ENCODE peak calls at places on chromosomes 12 and 14, in eight cellular contexts. Q is activated CD4-positive, alpha-beta T cell treated with anti-CD3 and anti-CD28 coated beads for 24 hours; O is AG09309; M is CD4-positive, CD25-positive, alpha-beta regulatory T cell; H is fibroblast of pulmonary artery; P is HEK293T; R is BJ; D is uterus. N is an unnamed sample.

GRCh38 chr12:19978193-19978592 is 390.1 kb upstream of the PDE3A start:
- DNase-seq in Q (no peak), O (peak), M (no peak), H (peak), P (no peak), R (peak), D (no peak), N (peak)

GRCh38 chr14:22555573-22556011 is 33.4 kb downstream of the DAD1 start:
- DNase-seq in Q (peak), O (no peak), M (no peak), H (no peak), P (no peak), R (no peak), D (no peak), N (no peak)

GRCh38 chr14:92626041-92626440 is 112.5 kb downstream of the RIN3 start:
- DNase-seq in Q (no peak), O (no peak), M (no peak), H (peak), P (no peak), R (no peak), D (no peak), N (peak)

GRCh38 chr12:49954863-49955830 is 4.6 kb downstream of the AQP2 start:
- DNase-seq in Q (no peak), O (no peak), M (no peak), H (no peak), P (no peak), R (no peak), D (no peak), N (no peak)

GRCh38 chr14:35750202-35750904 is 58.7 kb downstream of the RALGAPA1 start:
- DNase-seq in Q (no peak), O (no peak), M (no peak), H (no peak), P (no peak), R (no peak), D (no peak), N (no peak)

GRCh38 chr14:51792819-51793218 is 67.6 kb upstream of the GNG2 start:
- DNase-seq in Q (no peak), O (no peak), M (no peak), H (peak), P (no peak), R (no peak), D (no peak), N (peak)

GRCh38 chr12:121600702-121601336 is 20.0 kb upstream of the KDM2B start:
- DNase-seq in Q (no peak), O (no peak), M (no peak), H (no peak), P (peak), R (no peak), D (no peak), N (no peak)

GRCh38 chr14:22598099-22598895 is at the start of gene ABHD4:
- DNase-seq in Q (no peak), O (no peak), M (peak), H (peak), P (peak), R (no peak), D (peak), N (peak)

GRCh38 chr12:70784042-70784668 is 136.4 kb downstream of the PTPRR start:
- DNase-seq in Q (no peak), O (no peak), M (no peak), H (no peak), P (no peak), R (no peak), D (no peak), N (no peak)

GRCh38 chr14:72613196-72613974 is 280.5 kb downstream of the DPF3 start:
- DNase-seq in Q (no peak), O (no peak), M (no peak), H (peak), P (no peak), R (no peak), D (peak), N (no peak)

GRCh38 chr14:42855159-42855558 is 1248.5 kb downstream of the LRFN5 start:
- DNase-seq in Q (no peak), O (no peak), M (no peak), H (peak), P (no peak), R (no peak), D (no peak), N (no peak)

GRCh38 chr14:72451081-72451972 is 442.6 kb downstream of the DPF3 start:
- DNase-seq in Q (peak), O (no peak), M (peak), H (no peak), P (no peak), R (no peak), D (no peak), N (peak)

GRCh38 chr12:129696405-129696804 is 207.4 kb downstream of the TMEM132D start:
- DNase-seq in Q (no peak), O (no peak), M (no peak), H (no peak), P (no peak), R (no peak), D (no peak), N (no peak)

GRCh38 chr14:95361373-95362179 is 41.9 kb upstream of the CLMN start:
- DNase-seq in Q (peak), O (no peak), M (no peak), H (peak), P (peak), R (no peak), D (no peak), N (no peak)

GRCh38 chr14:91205449-91205848 is 39.1 kb downstream of the GPR68 start:
- DNase-seq in Q (no peak), O (no peak), M (no peak), H (peak), P (no peak), R (no peak), D (no peak), N (no peak)

GRCh38 chr14:31326111-31326510 is 94.2 kb downstream of the HEATR5A start:
- DNase-seq in Q (no peak), O (no peak), M (peak), H (peak), P (no peak), R (no peak), D (no peak), N (peak)

GRCh38 chr12:117853600-117853999 is 115.2 kb downstream of the KSR2 start:
- DNase-seq in Q (no peak), O (no peak), M (no peak), H (no peak), P (no peak), R (no peak), D (no peak), N (no peak)

GRCh38 chr14:92670967-92671366 is 77.5 kb downstream of the LGMN start:
- DNase-seq in Q (no peak), O (no peak), M (no peak), H (no peak), P (no peak), R (no peak), D (no peak), N (peak)

GRCh38 chr14:92726135-92726932 is 22.1 kb downstream of the LGMN start:
- DNase-seq in Q (no peak), O (peak), M (peak), H (peak), P (no peak), R (no peak), D (peak), N (peak)

GRCh38 chr14:104072586-104072985 is 12.9 kb upstream of the ASPG start:
- DNase-seq in Q (no peak), O (no peak), M (no peak), H (no peak), P (no peak), R (no peak), D (no peak), N (no peak)

GRCh38 chr14:105026789-105027563 is 6.1 kb upstream of the CDCA4 start:
- DNase-seq in Q (no peak), O (no peak), M (no peak), H (peak), P (no peak), R (no peak), D (no peak), N (peak)

GRCh38 chr12:115611477-115611876 is 666.0 kb downstream of the MED13L start:
- DNase-seq in Q (no peak), O (no peak), M (no peak), H (no peak), P (no peak), R (no peak), D (no peak), N (no peak)

GRCh38 chr12:52749827-52750226 is 27.3 kb downstream of the KRT76 start:
- DNase-seq in Q (no peak), O (no peak), M (no peak), H (no peak), P (no peak), R (no peak), D (no peak), N (no peak)

GRCh38 chr14:22850944-22851790 is 14.8 kb downstream of the MMP14 start:
- DNase-seq in Q (no peak), O (peak), M (no peak), H (peak), P (no peak), R (peak), D (peak), N (peak)

GRCh38 chr12:46717159-46717558 is 108.6 kb downstream of the SLC38A4 start:
- DNase-seq in Q (no peak), O (no peak), M (no peak), H (no peak), P (no peak), R (no peak), D (no peak), N (no peak)

GRCh38 chr14:60859525-60859924 is 121.4 kb downstream of the TRMT5 start:
- DNase-seq in Q (no peak), O (no peak), M (no peak), H (no peak), P (no peak), R (no peak), D (no peak), N (peak)

GRCh38 chr12:7450667-7451066 is 6.7 kb upstream of the CD163L1 start:
- DNase-seq in Q (no peak), O (no peak), M (no peak), H (no peak), P (no peak), R (no peak), D (no peak), N (no peak)

GRCh38 chr12:65741662-65742480 is 82.4 kb upstream of the HMGA2 start:
- DNase-seq in Q (no peak), O (no peak), M (no peak), H (peak), P (peak), R (no peak), D (peak), N (peak)

GRCh38 chr12:105982022-105982421 is 156.7 kb downstream of the NUAK1 start:
- DNase-seq in Q (no peak), O (no peak), M (no peak), H (no peak), P (no peak), R (no peak), D (no peak), N (no peak)

GRCh38 chr14:92563359-92563758 is 49.8 kb downstream of the RIN3 start:
- DNase-seq in Q (no peak), O (no peak), M (no peak), H (no peak), P (no peak), R (no peak), D (no peak), N (peak)

GRCh38 chr12:114656906-114657596 is 26.9 kb downstream of the TBX3 start:
- DNase-seq in Q (no peak), O (no peak), M (no peak), H (no peak), P (no peak), R (no peak), D (no peak), N (no peak)

GRCh38 chr12:93043877-93044209 is 114.7 kb upstream of the EEA1 start:
- DNase-seq in Q (no peak), O (no peak), M (no peak), H (no peak), P (no peak), R (no peak), D (no peak), N (no peak)